ENCODE peak calls at places on chromosome X, in four cellular contexts. I is T-helper 1 cell, Q is GM10248, L is ovary. U is an unnamed sample.

GRCh38 chrX:113384628-113385027 is 544.0 kb upstream of the AMOT start:
- DNase-seq in I (no peak), Q (no peak), L (no peak), U (no peak)

GRCh38 chrX:139826065-139827044 is 106.5 kb downstream of the ATP11C start:
- DNase-seq in I (no peak), Q (no peak), L (no peak), U (no peak)

GRCh38 chrX:124086411-124086810 is 124.9 kb downstream of the STAG2 start:
- DNase-seq in I (peak; percentile 72), Q (no peak), L (no peak), U (peak; percentile 2)

GRCh38 chrX:15751160-15751819 is 13.2 kb downstream of the CA5B start:
- DNase-seq in I (peak; percentile 83), Q (no peak), L (no peak), U (no peak)

GRCh38 chrX:50211510-50211909 is 6.9 kb downstream of the CCNB3 start:
- DNase-seq in I (no peak), Q (no peak), L (no peak), U (no peak)

GRCh38 chrX:149830192-149830873 is 48.6 kb downstream of the MAGEA9 start:
- DNase-seq in I (peak; percentile 9), Q (no peak), L (no peak), U (no peak)

GRCh38 chrX:72540318-72540717 is 32.3 kb downstream of the HDAC8 start:
- DNase-seq in I (no peak), Q (no peak), L (no peak), U (no peak)

GRCh38 chrX:98931194-98931593 is 1478.9 kb downstream of the PCDH19 start:
- DNase-seq in I (no peak), Q (no peak), L (no peak), U (no peak)

GRCh38 chrX:103845165-103845653 is 13.2 kb upstream of the RAB9B start:
- DNase-seq in I (peak; percentile 37), Q (peak; percentile 28), L (peak; percentile 87), U (no peak)

GRCh38 chrX:13085533-13085932 is 41.1 kb upstream of the FAM9C start:
- DNase-seq in I (peak; percentile 83), Q (no peak), L (no peak), U (no peak)

GRCh38 chrX:49930046-49930445 is 7.7 kb downstream of the CLCN5 start:
- DNase-seq in I (no peak), Q (no peak), L (no peak), U (no peak)

GRCh38 chrX:105273326-105273725 is 52.8 kb upstream of the TEX13A start:
- DNase-seq in I (no peak), Q (no peak), L (no peak), U (no peak)

GRCh38 chrX:111095974-111096870 is at the start of gene PAK3:
- DNase-seq in I (peak; percentile 20), Q (no peak), L (peak; percentile 70), U (no peak)

GRCh38 chrX:40316502-40316901 is 218.7 kb upstream of the BCOR start:
- DNase-seq in I (no peak), Q (no peak), L (no peak), U (no peak)

GRCh38 chrX:1391370-1391706 is 575 bp downstream of the SLC25A6 start:
- DNase-seq in I (peak; percentile 92), Q (peak; percentile 95), L (peak; percentile 94), U (no peak)

GRCh38 chrX:16589826-16590225 is 60.1 kb upstream of the S100G start:
- DNase-seq in I (no peak), Q (no peak), L (no peak), U (no peak)

GRCh38 chrX:2237976-2238375 is 262.8 kb downstream of the DHRSX start:
- DNase-seq in I (no peak), Q (no peak), L (no peak), U (no peak)

GRCh38 chrX:23656684-23657083 is 10.6 kb upstream of the PRDX4 start:
- DNase-seq in I (no peak), Q (no peak), L (no peak), U (no peak)

GRCh38 chrX:40581333-40581910 is 652 bp downstream of the ATP6AP2 start:
- DNase-seq in I (peak; percentile 23), Q (no peak), L (no peak), U (peak; percentile 1)

GRCh38 chrX:148310402-148311200 is 189.8 kb upstream of the AFF2 start:
- DNase-seq in I (peak; percentile 94), Q (no peak), L (no peak), U (peak; percentile 33)

GRCh38 chrX:41275661-41276609 is 58.0 kb upstream of the DDX3X start:
- DNase-seq in I (peak; percentile 56), Q (peak; percentile 75), L (peak; percentile 85), U (peak; percentile 27)

GRCh38 chrX:103535206-103535605 is 15.9 kb upstream of the RAB40A start:
- DNase-seq in I (no peak), Q (no peak), L (no peak), U (no peak)

GRCh38 chrX:16639966-16640365 is 10.0 kb upstream of the S100G start:
- DNase-seq in I (no peak), Q (no peak), L (no peak), U (no peak)

GRCh38 chrX:115030635-115031034 is 13.2 kb upstream of the IL13RA2 start:
- DNase-seq in I (no peak), Q (no peak), L (no peak), U (no peak)

GRCh38 chrX:72663737-72664136 is 50.4 kb downstream of the PHKA1 start:
- DNase-seq in I (peak; percentile 21), Q (no peak), L (no peak), U (no peak)

GRCh38 chrX:87583679-87584078 is 66.1 kb downstream of the KLHL4 start:
- DNase-seq in I (no peak), Q (no peak), L (no peak), U (no peak)

GRCh38 chrX:46819136-46819535 is 17.7 kb upstream of the RP2 start:
- DNase-seq in I (no peak), Q (no peak), L (no peak), U (no peak)

GRCh38 chrX:17967888-17968287 is 106.8 kb upstream of the RAI2 start:
- DNase-seq in I (no peak), Q (no peak), L (no peak), U (no peak)

GRCh38 chrX:71315917-71316316 is 14.4 kb downstream of the ITGB1BP2 start:
- DNase-seq in I (no peak), Q (no peak), L (no peak), U (no peak)

GRCh38 chrX:103687073-103687695 is 685 bp upstream of the MORF4L2 start:
- DNase-seq in I (peak; percentile 85), Q (peak; percentile 54), L (peak; percentile 92), U (peak; percentile 81)

GRCh38 chrX:100674705-100675104 is 30.7 kb downstream of the SRPX2 start:
- DNase-seq in I (no peak), Q (no peak), L (no peak), U (no peak)

GRCh38 chrX:123732679-123733363 is at the start of gene THOC2:
- DNase-seq in I (peak; percentile 77), Q (peak; percentile 78), L (peak; percentile 84), U (peak; percentile 63)

GRCh38 chrX:147376601-147377387 is 534.9 kb upstream of the FMR1 start:
- DNase-seq in I (no peak), Q (no peak), L (peak; percentile 15), U (no peak)

GRCh38 chrX:128518508-128518907 is 466.3 kb upstream of the ACTRT1 start:
- DNase-seq in I (no peak), Q (no peak), L (no peak), U (no peak)

GRCh38 chrX:74133156-74133796 is 170.7 kb upstream of the ZCCHC13 start:
- DNase-seq in I (peak; percentile 54), Q (peak; percentile 42), L (no peak), U (no peak)

U was measured in activated effector memory CD4-positive, alpha-beta T cell treated with Interleukin-2 at 50 U/mL for 16 hours.